ENCODE peak calls at places on chromosomes 12 and 14, in eight cellular contexts. I, Q, J, F, N, D, O and Z are unnamed samples.

GRCh38 chr14:88364710-88365413 is 20.6 kb upstream of the SPATA7 start:
- DNase-seq in I (no peak), Q (no peak), J (no peak), F (no peak), N (no peak), D (no peak), O (no peak), Z (no peak)

GRCh38 chr12:127621366-127621765 is 645.6 kb upstream of the TMEM132C start:
- DNase-seq in I (no peak), Q (no peak), J (no peak), F (no peak), N (no peak), D (no peak), O (no peak), Z (no peak)

GRCh38 chr14:103418508-103418818 is 33.2 kb downstream of the MARK3 start:
- DNase-seq in I (no peak), Q (no peak), J (no peak), F (no peak), N (peak), D (peak), O (no peak), Z (peak)

GRCh38 chr12:2752676-2753371 is 41.9 kb upstream of the FKBP4 start:
- DNase-seq in I (peak), Q (peak), J (peak), F (peak), N (peak), D (peak), O (peak), Z (peak)

GRCh38 chr12:27387473-27387872 is 54.8 kb downstream of the BMAL2 start:
- DNase-seq in I (peak), Q (no peak), J (no peak), F (no peak), N (no peak), D (no peak), O (no peak), Z (no peak)

GRCh38 chr12:62912644-62913043 is 22.3 kb downstream of the PPM1H start:
- DNase-seq in I (no peak), Q (no peak), J (no peak), F (no peak), N (no peak), D (no peak), O (no peak), Z (no peak)

GRCh38 chr12:19131020-19131431 is 1.5 kb downstream of the PLEKHA5 start:
- DNase-seq in I (peak), Q (peak), J (no peak), F (no peak), N (peak), D (peak), O (no peak), Z (peak)

GRCh38 chr12:95014554-95014953 is 11.1 kb upstream of the NDUFA12 start:
- DNase-seq in I (no peak), Q (no peak), J (no peak), F (no peak), N (no peak), D (no peak), O (no peak), Z (no peak)

GRCh38 chr12:60148831-60149230 is 553.0 kb downstream of the SLC16A7 start:
- DNase-seq in I (peak), Q (no peak), J (no peak), F (no peak), N (peak), D (peak), O (no peak), Z (peak)

GRCh38 chr14:58560208-58560607 is 77.6 kb upstream of the DACT1 start:
- DNase-seq in I (no peak), Q (no peak), J (no peak), F (no peak), N (no peak), D (peak), O (no peak), Z (peak)

GRCh38 chr12:1217191-1217949 is 226.3 kb downstream of the ERC1 start:
- DNase-seq in I (no peak), Q (no peak), J (no peak), F (no peak), N (peak), D (peak), O (no peak), Z (peak)

GRCh38 chr12:14995583-14996425 is 23.0 kb downstream of the PDE6H start:
- DNase-seq in I (peak), Q (peak), J (peak), F (no peak), N (peak), D (peak), O (no peak), Z (peak)

GRCh38 chr14:39396448-39396847 is 35.8 kb downstream of the FBXO33 start:
- DNase-seq in I (no peak), Q (no peak), J (no peak), F (no peak), N (no peak), D (peak), O (no peak), Z (peak)

GRCh38 chr14:95784137-95784536 is 70.2 kb upstream of the TCL1A start:
- DNase-seq in I (peak), Q (no peak), J (no peak), F (no peak), N (peak), D (peak), O (no peak), Z (peak)

GRCh38 chr14:86124328-86124727 is 594.4 kb downstream of the FLRT2 start:
- DNase-seq in I (no peak), Q (no peak), J (no peak), F (no peak), N (no peak), D (no peak), O (no peak), Z (no peak)

GRCh38 chr14:61694830-61695694 is at the start of gene HIF1A:
- DNase-seq in I (peak), Q (peak), J (peak), F (peak), N (peak), D (peak), O (peak), Z (peak)

GRCh38 chr12:42473130-42473529 is 116.4 kb downstream of the PRICKLE1 start:
- DNase-seq in I (peak), Q (no peak), J (no peak), F (no peak), N (peak), D (peak), O (no peak), Z (peak)

GRCh38 chr12:12821975-12822374 is 8.8 kb downstream of the DDX47 start:
- DNase-seq in I (no peak), Q (no peak), J (no peak), F (no peak), N (no peak), D (no peak), O (no peak), Z (no peak)

GRCh38 chr12:22268406-22268805 is 66.1 kb downstream of the ST8SIA1 start:
- DNase-seq in I (no peak), Q (no peak), J (no peak), F (no peak), N (no peak), D (no peak), O (no peak), Z (no peak)

GRCh38 chr12:67667276-67668073 is 18.9 kb downstream of the DYRK2 start:
- DNase-seq in I (no peak), Q (no peak), J (no peak), F (no peak), N (no peak), D (no peak), O (no peak), Z (peak)

GRCh38 chr12:20127401-20127800 is 240.9 kb upstream of the PDE3A start:
- DNase-seq in I (no peak), Q (no peak), J (no peak), F (no peak), N (no peak), D (peak), O (no peak), Z (peak)

GRCh38 chr12:41932470-41932991 is 212.1 kb downstream of the GXYLT1 start:
- DNase-seq in I (no peak), Q (no peak), J (peak), F (peak), N (no peak), D (no peak), O (no peak), Z (peak)